ENCODE peak calls at places on chromosomes 1 and 21, in four cellular contexts. One of them, this sample, is unnamed.

GRCh38 chr1:60978421-60979357 is 103.7 kb upstream of the NFIA start:
- DNase-seq in HS-27A: no peak
- DNase-seq in SJSA1: no peak
- DNase-seq in SK-MEL-5: peak; percentile 58
- DNase-seq in this sample: no peak

GRCh38 chr1:162091681-162092524 is 22.4 kb downstream of the NOS1AP start:
- DNase-seq in HS-27A: no peak
- DNase-seq in SJSA1: no peak
- DNase-seq in SK-MEL-5: peak; percentile 82
- DNase-seq in this sample: no peak

GRCh38 chr1:30868833-30869435 is 39.6 kb downstream of the SDC3 start:
- DNase-seq in HS-27A: no peak
- DNase-seq in SK-MEL-5: no peak
- DNase-seq in SJSA1: no peak
- DNase-seq in this sample: no peak

GRCh38 chr1:159940006-159940620 is 5.3 kb downstream of the IGSF9 start:
- DNase-seq in SK-MEL-5: no peak
- DNase-seq in HS-27A: no peak
- DNase-seq in SJSA1: no peak
- DNase-seq in this sample: no peak

GRCh38 chr1:207007352-207008033 is 25.1 kb downstream of the C1orf116 start:
- DNase-seq in SK-MEL-5: peak; percentile 95
- DNase-seq in SJSA1: peak; percentile 92
- DNase-seq in HS-27A: peak; percentile 96
- DNase-seq in this sample: no peak

GRCh38 chr1:173307845-173308244 is 100.7 kb upstream of the TNFSF4 start:
- DNase-seq in SK-MEL-5: no peak
- DNase-seq in HS-27A: no peak
- DNase-seq in SJSA1: no peak
- DNase-seq in this sample: no peak

GRCh38 chr1:22150923-22151322 is 8.0 kb upstream of the WNT4 start:
- DNase-seq in SJSA1: no peak
- DNase-seq in HS-27A: no peak
- DNase-seq in SK-MEL-5: no peak
- DNase-seq in this sample: no peak

GRCh38 chr1:19445417-19446342 is 39.7 kb downstream of the CAPZB start:
- DNase-seq in HS-27A: no peak
- DNase-seq in SJSA1: no peak
- DNase-seq in SK-MEL-5: peak; percentile 39
- DNase-seq in this sample: no peak

GRCh38 chr1:232589111-232589808 is 40.7 kb downstream of the SIPA1L2 start:
- DNase-seq in SK-MEL-5: no peak
- DNase-seq in SJSA1: no peak
- DNase-seq in HS-27A: no peak
- DNase-seq in this sample: no peak

GRCh38 chr1:155010211-155010918 is 7.8 kb downstream of the ZBTB7B start:
- DNase-seq in HS-27A: no peak
- DNase-seq in SJSA1: no peak
- DNase-seq in SK-MEL-5: no peak
- DNase-seq in this sample: no peak

GRCh38 chr21:35509004-35509704 is 460.1 kb upstream of the RUNX1 start:
- DNase-seq in SJSA1: no peak
- DNase-seq in HS-27A: no peak
- DNase-seq in SK-MEL-5: no peak
- DNase-seq in this sample: no peak

GRCh38 chr1:227416156-227416865 is 98.0 kb upstream of the CDC42BPA start:
- DNase-seq in SK-MEL-5: no peak
- DNase-seq in HS-27A: no peak
- DNase-seq in SJSA1: no peak
- DNase-seq in this sample: no peak

GRCh38 chr1:204990059-204990664 is 52.9 kb upstream of the CNTN2 start:
- DNase-seq in SJSA1: no peak
- DNase-seq in HS-27A: no peak
- DNase-seq in SK-MEL-5: peak; percentile 74
- DNase-seq in this sample: no peak

GRCh38 chr1:169312084-169312954 is 55.3 kb downstream of the NME7 start:
- DNase-seq in HS-27A: peak; percentile 85
- DNase-seq in SK-MEL-5: peak; percentile 80
- DNase-seq in SJSA1: peak; percentile 81
- DNase-seq in this sample: no peak

GRCh38 chr1:74652711-74653131 is 20.9 kb downstream of the ERICH3 start:
- DNase-seq in SK-MEL-5: no peak
- DNase-seq in SJSA1: peak; percentile 65
- DNase-seq in HS-27A: no peak
- DNase-seq in this sample: no peak

GRCh38 chr1:202143011-202143767 is 1.3 kb downstream of the ARL8A start:
- DNase-seq in SK-MEL-5: no peak
- DNase-seq in HS-27A: no peak
- DNase-seq in SJSA1: no peak
- DNase-seq in this sample: no peak

GRCh38 chr21:44296916-44297315 is 2.9 kb upstream of the PFKL start:
- DNase-seq in SJSA1: no peak
- DNase-seq in HS-27A: no peak
- DNase-seq in SK-MEL-5: no peak
- DNase-seq in this sample: no peak

GRCh38 chr1:155961937-155962336 is 16.4 kb downstream of the ARHGEF2 start:
- DNase-seq in SJSA1: peak; percentile 96
- DNase-seq in HS-27A: no peak
- DNase-seq in SK-MEL-5: peak; percentile 50
- DNase-seq in this sample: peak; percentile 88

GRCh38 chr21:31656199-31657095 is 3.0 kb upstream of the SOD1 start:
- DNase-seq in HS-27A: no peak
- DNase-seq in SK-MEL-5: no peak
- DNase-seq in SJSA1: no peak
- DNase-seq in this sample: no peak

GRCh38 chr1:44409019-44409602 is 4.1 kb downstream of the RNF220 start:
- DNase-seq in SK-MEL-5: no peak
- DNase-seq in HS-27A: no peak
- DNase-seq in SJSA1: no peak
- DNase-seq in this sample: no peak

GRCh38 chr21:42047821-42048613 is 23.1 kb upstream of the UMODL1 start:
- DNase-seq in SK-MEL-5: peak; percentile 2
- DNase-seq in SJSA1: peak; percentile 96
- DNase-seq in HS-27A: peak; percentile 40
- DNase-seq in this sample: no peak

GRCh38 chr1:38608202-38608864 is 251.2 kb downstream of the RRAGC start:
- DNase-seq in SK-MEL-5: peak; percentile 45
- DNase-seq in HS-27A: no peak
- DNase-seq in SJSA1: peak; percentile 72
- DNase-seq in this sample: no peak

GRCh38 chr1:218164930-218165686 is 120.0 kb upstream of the RRP15 start:
- DNase-seq in SK-MEL-5: peak; percentile 32
- DNase-seq in SJSA1: no peak
- DNase-seq in HS-27A: no peak
- DNase-seq in this sample: peak; percentile 77

GRCh38 chr1:22712502-22713271 is 2.0 kb downstream of the EPHB2 start:
- DNase-seq in SJSA1: no peak
- DNase-seq in SK-MEL-5: no peak
- DNase-seq in HS-27A: no peak
- DNase-seq in this sample: no peak

GRCh38 chr1:191675991-191676783 is 482.1 kb upstream of the RGS18 start:
- DNase-seq in HS-27A: no peak
- DNase-seq in SK-MEL-5: no peak
- DNase-seq in SJSA1: no peak
- DNase-seq in this sample: no peak

GRCh38 chr1:202251424-202252256 is 58.0 kb downstream of the LGR6 start:
- DNase-seq in SJSA1: no peak
- DNase-seq in SK-MEL-5: no peak
- DNase-seq in HS-27A: no peak
- DNase-seq in this sample: peak; percentile 58

GRCh38 chr1:179941439-179941838 is 13.2 kb upstream of the CEP350 start:
- DNase-seq in SJSA1: no peak
- DNase-seq in SK-MEL-5: peak; percentile 42
- DNase-seq in HS-27A: no peak
- DNase-seq in this sample: no peak

GRCh38 chr1:110069302-110070281 is 880 bp downstream of the ALX3 start:
- DNase-seq in HS-27A: no peak
- DNase-seq in SJSA1: no peak
- DNase-seq in SK-MEL-5: no peak
- DNase-seq in this sample: no peak

GRCh38 chr1:109900489-109900888 is 10.2 kb upstream of the CSF1 start:
- DNase-seq in HS-27A: no peak
- DNase-seq in SJSA1: no peak
- DNase-seq in SK-MEL-5: no peak
- DNase-seq in this sample: no peak

GRCh38 chr1:203289281-203289981 is 15.9 kb upstream of the BTG2 start:
- DNase-seq in SJSA1: no peak
- DNase-seq in HS-27A: no peak
- DNase-seq in SK-MEL-5: no peak
- DNase-seq in this sample: peak; percentile 88

GRCh38 chr1:125086611-125087010 is 3901.8 kb downstream of the SRGAP2C start:
- DNase-seq in SJSA1: no peak
- DNase-seq in SK-MEL-5: no peak
- DNase-seq in HS-27A: no peak
- DNase-seq in this sample: no peak

GRCh38 chr1:164188507-164188906 is 370.5 kb upstream of the PBX1 start:
- DNase-seq in SJSA1: no peak
- DNase-seq in SK-MEL-5: no peak
- DNase-seq in HS-27A: no peak
- DNase-seq in this sample: no peak

GRCh38 chr1:27430903-27431653 is 38.7 kb downstream of the GPR3 start:
- DNase-seq in HS-27A: no peak
- DNase-seq in SK-MEL-5: peak; percentile 33
- DNase-seq in SJSA1: no peak
- DNase-seq in this sample: no peak

GRCh38 chr1:227330709-227331108 is 12.4 kb upstream of the CDC42BPA start:
- DNase-seq in SK-MEL-5: no peak
- DNase-seq in SJSA1: no peak
- DNase-seq in HS-27A: no peak
- DNase-seq in this sample: no peak

GRCh38 chr1:161885013-161885412 is 118.9 kb downstream of the ATF6 start:
- DNase-seq in SJSA1: no peak
- DNase-seq in HS-27A: peak; percentile 23
- DNase-seq in SK-MEL-5: no peak
- DNase-seq in this sample: no peak

GRCh38 chr1:157091186-157091585 is 8.4 kb downstream of the ETV3L start:
- DNase-seq in SJSA1: no peak
- DNase-seq in HS-27A: no peak
- DNase-seq in SK-MEL-5: no peak
- DNase-seq in this sample: peak; percentile 41

GRCh38 chr1:185789846-185790735 is 55.9 kb downstream of the HMCN1 start:
- DNase-seq in SK-MEL-5: peak; percentile 100
- DNase-seq in SJSA1: no peak
- DNase-seq in HS-27A: no peak
- DNase-seq in this sample: no peak

GRCh38 chr1:87644500-87645245 is 316.0 kb downstream of the LMO4 start:
- DNase-seq in SK-MEL-5: no peak
- DNase-seq in SJSA1: no peak
- DNase-seq in HS-27A: peak; percentile 15
- DNase-seq in this sample: no peak

This sample was measured in cardiac septum.